ENCODE peak calls at places on chromosomes 7 and 10, in five cellular contexts. One of them, this sample, is unnamed.
A peak's percentile ranks its signal among the peaks of the same experiment; 100 is the strongest.

GRCh38 chr10:46522295-46523118 is 34.0 kb downstream of the GPRIN2 start:
- DNase-seq in epithelial cell of esophagus: no peak
- DNase-seq in IMR-90: no peak
- DNase-seq in astrocyte of the spinal cord: no peak
- DNase-seq in fibroblast of mammary gland: no peak
- DNase-seq in this sample: no peak

GRCh38 chr10:102537948-102538347 is 34.2 kb downstream of the SUFU start:
- DNase-seq in astrocyte of the spinal cord: no peak
- DNase-seq in fibroblast of mammary gland: no peak
- DNase-seq in epithelial cell of esophagus: no peak
- DNase-seq in IMR-90: no peak
- DNase-seq in this sample: no peak

GRCh38 chr10:90939125-90939524 is 18.2 kb upstream of the ANKRD1 start:
- DNase-seq in fibroblast of mammary gland: no peak
- DNase-seq in IMR-90: no peak
- DNase-seq in epithelial cell of esophagus: no peak
- DNase-seq in astrocyte of the spinal cord: no peak
- DNase-seq in this sample: peak; percentile 31

GRCh38 chr10:95289003-95289920 is 1.5 kb downstream of the PDLIM1 start:
- DNase-seq in astrocyte of the spinal cord: no peak
- DNase-seq in epithelial cell of esophagus: peak; percentile 69
- DNase-seq in fibroblast of mammary gland: no peak
- DNase-seq in IMR-90: no peak
- DNase-seq in this sample: no peak

GRCh38 chr10:79292789-79293746 is 54.2 kb upstream of the PPIF start:
- DNase-seq in epithelial cell of esophagus: no peak
- DNase-seq in fibroblast of mammary gland: no peak
- DNase-seq in astrocyte of the spinal cord: no peak
- DNase-seq in IMR-90: no peak
- DNase-seq in this sample: peak; percentile 14

GRCh38 chr7:40805361-40805760 is 670.6 kb downstream of the SUGCT start:
- DNase-seq in IMR-90: no peak
- DNase-seq in epithelial cell of esophagus: no peak
- DNase-seq in fibroblast of mammary gland: peak; percentile 38
- DNase-seq in astrocyte of the spinal cord: no peak
- DNase-seq in this sample: no peak

GRCh38 chr7:134782121-134782623 is 2.7 kb downstream of the CALD1 start:
- DNase-seq in epithelial cell of esophagus: peak; percentile 43
- DNase-seq in IMR-90: peak; percentile 53
- DNase-seq in fibroblast of mammary gland: peak; percentile 65
- DNase-seq in astrocyte of the spinal cord: peak; percentile 60
- DNase-seq in this sample: peak; percentile 71

GRCh38 chr7:155992538-155992937 is 180.3 kb upstream of the SHH start:
- DNase-seq in astrocyte of the spinal cord: no peak
- DNase-seq in epithelial cell of esophagus: no peak
- DNase-seq in IMR-90: no peak
- DNase-seq in fibroblast of mammary gland: no peak
- DNase-seq in this sample: no peak

GRCh38 chr7:159045839-159046238 is 98.8 kb downstream of the VIPR2 start:
- DNase-seq in fibroblast of mammary gland: no peak
- DNase-seq in astrocyte of the spinal cord: no peak
- DNase-seq in IMR-90: no peak
- DNase-seq in epithelial cell of esophagus: no peak
- DNase-seq in this sample: no peak

GRCh38 chr10:64506963-64507362 is 985.8 kb downstream of the REEP3 start:
- DNase-seq in epithelial cell of esophagus: no peak
- DNase-seq in IMR-90: no peak
- DNase-seq in fibroblast of mammary gland: no peak
- DNase-seq in astrocyte of the spinal cord: no peak
- DNase-seq in this sample: no peak

GRCh38 chr7:38830826-38831225 is 78.2 kb downstream of the VPS41 start:
- DNase-seq in fibroblast of mammary gland: no peak
- DNase-seq in epithelial cell of esophagus: no peak
- DNase-seq in astrocyte of the spinal cord: no peak
- DNase-seq in IMR-90: no peak
- DNase-seq in this sample: no peak

GRCh38 chr10:42783181-42783549 is 570 bp downstream of the BMS1 start:
- DNase-seq in IMR-90: peak; percentile 74
- DNase-seq in fibroblast of mammary gland: peak; percentile 55
- DNase-seq in astrocyte of the spinal cord: peak; percentile 71
- DNase-seq in epithelial cell of esophagus: peak; percentile 67
- DNase-seq in this sample: peak; percentile 76

GRCh38 chr7:33423646-33424020 is 294.3 kb downstream of the BBS9 start:
- DNase-seq in astrocyte of the spinal cord: no peak
- DNase-seq in fibroblast of mammary gland: peak; percentile 37
- DNase-seq in epithelial cell of esophagus: peak; percentile 38
- DNase-seq in IMR-90: no peak
- DNase-seq in this sample: peak; percentile 47

GRCh38 chr10:90959826-90960225 is 38.9 kb upstream of the ANKRD1 start:
- DNase-seq in astrocyte of the spinal cord: no peak
- DNase-seq in epithelial cell of esophagus: no peak
- DNase-seq in fibroblast of mammary gland: peak; percentile 63
- DNase-seq in IMR-90: no peak
- DNase-seq in this sample: peak; percentile 48

GRCh38 chr7:17988858-17989257 is 38.8 kb downstream of the PRPS1L1 start:
- DNase-seq in IMR-90: no peak
- DNase-seq in epithelial cell of esophagus: no peak
- DNase-seq in fibroblast of mammary gland: no peak
- DNase-seq in astrocyte of the spinal cord: no peak
- DNase-seq in this sample: no peak

GRCh38 chr10:125878957-125879835 is 1.9 kb downstream of the DHX32 start:
- DNase-seq in fibroblast of mammary gland: peak; percentile 88
- DNase-seq in IMR-90: peak; percentile 96
- DNase-seq in epithelial cell of esophagus: peak; percentile 91
- DNase-seq in astrocyte of the spinal cord: peak; percentile 96
- DNase-seq in this sample: peak; percentile 76

GRCh38 chr10:109784236-109784635 is 139.1 kb downstream of the XPNPEP1 start:
- DNase-seq in epithelial cell of esophagus: peak; percentile 39
- DNase-seq in astrocyte of the spinal cord: no peak
- DNase-seq in IMR-90: no peak
- DNase-seq in fibroblast of mammary gland: no peak
- DNase-seq in this sample: no peak

GRCh38 chr7:152512711-152513110 is 76.9 kb upstream of the KMT2C start:
- DNase-seq in fibroblast of mammary gland: no peak
- DNase-seq in astrocyte of the spinal cord: no peak
- DNase-seq in epithelial cell of esophagus: peak; percentile 27
- DNase-seq in IMR-90: no peak
- DNase-seq in this sample: no peak

GRCh38 chr10:10794776-10795175 is 222.9 kb upstream of the CELF2 start:
- DNase-seq in epithelial cell of esophagus: peak; percentile 86
- DNase-seq in IMR-90: peak; percentile 83
- DNase-seq in fibroblast of mammary gland: peak; percentile 82
- DNase-seq in astrocyte of the spinal cord: peak; percentile 92
- DNase-seq in this sample: peak; percentile 94

GRCh38 chr10:101165736-101166135 is 34.6 kb downstream of the TLX1 start:
- DNase-seq in epithelial cell of esophagus: peak; percentile 44
- DNase-seq in fibroblast of mammary gland: no peak
- DNase-seq in astrocyte of the spinal cord: no peak
- DNase-seq in IMR-90: no peak
- DNase-seq in this sample: no peak

GRCh38 chr10:101158101-101159058 is 27.3 kb downstream of the TLX1 start:
- DNase-seq in IMR-90: no peak
- DNase-seq in epithelial cell of esophagus: no peak
- DNase-seq in fibroblast of mammary gland: no peak
- DNase-seq in astrocyte of the spinal cord: no peak
- DNase-seq in this sample: no peak

GRCh38 chr10:101166430-101166829 is 35.3 kb downstream of the TLX1 start:
- DNase-seq in epithelial cell of esophagus: no peak
- DNase-seq in fibroblast of mammary gland: no peak
- DNase-seq in IMR-90: no peak
- DNase-seq in astrocyte of the spinal cord: no peak
- DNase-seq in this sample: no peak

GRCh38 chr10:101162677-101163076 is 31.6 kb downstream of the TLX1 start:
- DNase-seq in epithelial cell of esophagus: no peak
- DNase-seq in astrocyte of the spinal cord: no peak
- DNase-seq in IMR-90: no peak
- DNase-seq in fibroblast of mammary gland: no peak
- DNase-seq in this sample: no peak

DNA sequence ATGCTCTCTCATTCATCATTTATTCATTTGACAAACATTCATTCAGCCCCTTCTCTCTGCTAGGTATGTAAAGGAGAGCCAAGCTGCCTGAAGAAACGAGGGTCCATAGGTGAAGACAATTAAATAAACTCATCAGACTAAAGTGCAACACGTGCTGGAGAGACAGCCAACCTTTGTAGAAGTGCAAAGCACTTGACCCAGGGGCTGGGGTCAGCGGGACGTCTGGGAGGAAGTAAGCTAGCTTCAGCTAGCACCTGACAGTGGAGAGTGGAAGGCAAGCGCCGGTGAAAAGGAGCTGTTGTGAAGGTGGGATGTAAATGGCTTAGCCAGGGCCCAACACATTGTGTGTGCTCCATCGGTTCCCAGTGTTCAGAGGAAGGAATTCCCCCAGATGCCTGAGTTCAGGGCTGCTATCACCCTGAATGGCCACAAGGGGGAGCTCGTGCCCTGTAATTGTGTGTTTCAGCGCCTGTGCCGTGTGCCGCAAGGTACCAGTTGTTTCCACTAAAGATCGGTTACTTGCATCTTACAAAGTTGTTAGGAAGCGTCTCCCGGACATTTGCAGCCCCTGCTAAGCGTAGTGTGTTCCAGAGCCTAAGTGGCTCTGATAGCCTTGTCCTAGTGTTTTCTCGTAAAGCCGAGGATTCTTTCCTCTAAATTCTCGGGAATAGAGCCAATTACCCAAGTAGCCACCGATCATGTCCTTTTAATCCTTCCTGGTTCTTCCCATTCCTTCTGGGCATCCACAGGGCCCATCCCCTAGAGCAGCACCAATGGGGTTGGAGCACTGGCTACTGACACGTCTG is 30.6 kb downstream of the TLX1 start:
- DNase-seq in epithelial cell of esophagus: peak; percentile 77
- DNase-seq in fibroblast of mammary gland: peak; percentile 71
- DNase-seq in IMR-90: peak; percentile 65
- DNase-seq in astrocyte of the spinal cord: peak; percentile 68
- DNase-seq in this sample: peak; percentile 81
- H3K4me3 ChIP-seq in epithelial cell of esophagus: peak overlapping the region; percentile 20
- H3K4me3 ChIP-seq in fibroblast of mammary gland: peak overlapping the region; percentile 40
- H3K4me3 ChIP-seq in IMR-90: peak overlapping the region; percentile 28
- H3K4me3 ChIP-seq in astrocyte of the spinal cord: peak overlapping the region; percentile 26
- H3K4me3 ChIP-seq in this sample: peak overlapping the region; percentile 31

DNA sequence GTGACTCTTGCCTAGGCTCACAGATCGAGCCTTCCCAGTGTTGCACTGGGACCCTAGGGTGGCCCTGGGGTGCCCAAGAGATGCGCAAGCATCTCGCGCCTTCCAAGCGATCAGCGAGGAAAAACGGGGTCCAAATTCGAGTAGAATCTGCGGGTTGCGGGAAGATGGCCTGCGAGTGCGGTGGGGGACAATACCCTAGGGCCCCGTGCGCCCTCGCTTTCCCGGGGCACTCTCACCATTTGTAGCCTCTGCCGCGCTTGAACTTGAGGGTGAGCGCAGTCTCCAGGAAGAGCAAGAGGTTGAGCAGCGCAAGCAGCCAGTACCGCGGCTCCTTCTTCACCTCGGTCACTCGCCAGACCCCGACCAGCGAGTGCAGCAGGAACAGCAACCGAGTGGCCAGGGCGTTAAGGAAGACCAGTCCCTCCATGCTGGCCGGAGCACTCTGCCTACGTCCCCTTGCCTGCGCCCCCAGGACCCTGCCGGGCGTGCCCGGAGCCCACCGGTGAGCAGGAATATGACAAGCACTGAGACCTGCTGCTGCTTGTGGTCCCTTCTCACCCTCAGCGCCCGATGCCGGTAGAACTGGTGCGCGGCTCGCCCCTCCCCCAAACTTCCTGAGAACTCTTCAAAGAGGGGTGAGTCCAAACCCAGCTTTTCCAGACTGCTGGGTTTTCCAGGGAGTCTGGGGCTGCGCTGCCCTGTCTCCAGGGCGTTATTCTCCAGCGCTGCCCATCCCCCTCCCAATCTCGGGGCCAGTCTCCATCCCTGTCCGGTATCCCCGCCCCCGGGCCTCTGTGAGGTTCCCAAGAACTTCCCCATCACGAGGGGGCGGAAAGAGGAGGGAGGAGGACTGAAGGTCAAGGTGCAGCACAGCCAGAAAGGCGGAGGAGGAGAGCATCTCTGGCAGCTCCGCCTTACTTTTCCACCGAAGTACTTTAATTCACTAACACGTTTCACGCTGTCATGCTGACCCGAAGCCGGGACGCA is at the start of gene TMEM26:
- DNase-seq in fibroblast of mammary gland: peak; percentile 38
- DNase-seq in astrocyte of the spinal cord: peak; percentile 37
- DNase-seq in epithelial cell of esophagus: no peak
- DNase-seq in IMR-90: peak; percentile 30
- DNase-seq in this sample: no peak
- TF ChIP-seq CTCF in fibroblast of mammary gland: no peak
- TF ChIP-seq CTCF in astrocyte of the spinal cord: no peak
- TF ChIP-seq CTCF in epithelial cell of esophagus: no peak
- TF ChIP-seq CTCF in IMR-90: no peak
- TF ChIP-seq CTCF in this sample: no peak

GRCh38 chr7:1087462-1087809 is 477 bp upstream of the GPER1 start:
- DNase-seq in IMR-90: peak; percentile 44
- DNase-seq in epithelial cell of esophagus: no peak
- DNase-seq in fibroblast of mammary gland: no peak
- DNase-seq in astrocyte of the spinal cord: peak; percentile 17
- DNase-seq in this sample: no peak

GRCh38 chr7:1085910-1086421 is 1.9 kb upstream of the GPER1 start:
- DNase-seq in IMR-90: peak; percentile 55
- DNase-seq in fibroblast of mammary gland: no peak
- DNase-seq in astrocyte of the spinal cord: no peak
- DNase-seq in epithelial cell of esophagus: no peak
- DNase-seq in this sample: no peak

GRCh38 chr7:1086588-1087461 is 1.1 kb upstream of the GPER1 start:
- DNase-seq in IMR-90: peak; percentile 42
- DNase-seq in epithelial cell of esophagus: peak; percentile 58
- DNase-seq in astrocyte of the spinal cord: peak; percentile 52
- DNase-seq in fibroblast of mammary gland: peak; percentile 52
- DNase-seq in this sample: peak; percentile 67

GRCh38 chr7:1090236-1090635 is 2.3 kb downstream of the GPER1 start:
- DNase-seq in astrocyte of the spinal cord: no peak
- DNase-seq in fibroblast of mammary gland: no peak
- DNase-seq in IMR-90: no peak
- DNase-seq in epithelial cell of esophagus: no peak
- DNase-seq in this sample: no peak

GRCh38 chr7:1087952-1088920 is at the start of gene GPER1:
- DNase-seq in IMR-90: peak; percentile 24
- DNase-seq in epithelial cell of esophagus: peak; percentile 15
- DNase-seq in astrocyte of the spinal cord: peak; percentile 39
- DNase-seq in fibroblast of mammary gland: no peak
- DNase-seq in this sample: peak; percentile 42
- H3K4me3 ChIP-seq in IMR-90: peak within 1 kb of the TSS; percentile 47
- H3K4me3 ChIP-seq in epithelial cell of esophagus: peak within 1 kb of the TSS; percentile 38
- H3K4me3 ChIP-seq in astrocyte of the spinal cord: peak within 1 kb of the TSS; percentile 35
- H3K4me3 ChIP-seq in fibroblast of mammary gland: peak within 1 kb of the TSS; percentile 54
- H3K4me3 ChIP-seq in this sample: peak within 1 kb of the TSS; percentile 56

GRCh38 chr10:132253092-132253687 is 54.6 kb downstream of the STK32C start:
- DNase-seq in astrocyte of the spinal cord: no peak
- DNase-seq in fibroblast of mammary gland: no peak
- DNase-seq in epithelial cell of esophagus: no peak
- DNase-seq in IMR-90: no peak
- DNase-seq in this sample: no peak

GRCh38 chr10:132254841-132255240 is 52.9 kb downstream of the STK32C start:
- DNase-seq in IMR-90: no peak
- DNase-seq in astrocyte of the spinal cord: no peak
- DNase-seq in epithelial cell of esophagus: no peak
- DNase-seq in fibroblast of mammary gland: no peak
- DNase-seq in this sample: no peak

GRCh38 chr10:132250456-132251223 is 57.1 kb downstream of the STK32C start:
- DNase-seq in fibroblast of mammary gland: no peak
- DNase-seq in epithelial cell of esophagus: no peak
- DNase-seq in astrocyte of the spinal cord: no peak
- DNase-seq in IMR-90: no peak
- DNase-seq in this sample: no peak

GRCh38 chr10:132251928-132252327 is 55.8 kb downstream of the STK32C start:
- DNase-seq in fibroblast of mammary gland: no peak
- DNase-seq in astrocyte of the spinal cord: no peak
- DNase-seq in epithelial cell of esophagus: no peak
- DNase-seq in IMR-90: no peak
- DNase-seq in this sample: no peak

GRCh38 chr10:132252412-132252811 is 55.3 kb downstream of the STK32C start:
- DNase-seq in astrocyte of the spinal cord: no peak
- DNase-seq in IMR-90: no peak
- DNase-seq in epithelial cell of esophagus: no peak
- DNase-seq in fibroblast of mammary gland: no peak
- DNase-seq in this sample: no peak
- TF ChIP-seq CTCF in astrocyte of the spinal cord: no peak
- TF ChIP-seq CTCF in IMR-90: no peak
- TF ChIP-seq CTCF in epithelial cell of esophagus: no peak
- TF ChIP-seq CTCF in fibroblast of mammary gland: no peak
- TF ChIP-seq CTCF in this sample: no peak

This sample was measured in cardiac fibroblast.